ENCODE peak calls at places on chromosomes 3 and 15, in four cellular contexts. M is iris pigment epithelial cell, Z is HFF-Myc, S is posterior cingulate gyrus. Y is an unnamed sample.

GRCh38 chr3:62261121-62261520 is 112.2 kb downstream of the FEZF2 start:
- DNase-seq in M (no peak), Z (no peak), S (no peak), Y (no peak)

GRCh38 chr3:100033814-100034490 is 80.3 kb downstream of the FILIP1L start:
- DNase-seq in M (peak; percentile 91), Z (peak; percentile 59), S (no peak), Y (no peak)

GRCh38 chr3:98869391-98869790 is 32.1 kb downstream of the DCBLD2 start:
- DNase-seq in M (no peak), Z (no peak), S (no peak), Y (no peak)

GRCh38 chr3:101229681-101230080 is 90.7 kb downstream of the IMPG2 start:
- DNase-seq in M (no peak), Z (no peak), S (no peak), Y (no peak)

GRCh38 chr3:63927623-63928280 is 15.6 kb upstream of the SCAANT1 start:
- DNase-seq in M (no peak), Z (no peak), S (no peak), Y (no peak)

GRCh38 chr3:154932633-154933032 is 147.5 kb upstream of the MME start:
- DNase-seq in M (no peak), Z (no peak), S (no peak), Y (no peak)

GRCh38 chr3:155211940-155212339 is 81.5 kb downstream of the STRIT1 start:
- DNase-seq in M (no peak), Z (no peak), S (no peak), Y (no peak)

GRCh38 chr3:121654493-121655385 is 6.0 kb downstream of the HCLS1 start:
- DNase-seq in M (no peak), Z (no peak), S (no peak), Y (no peak)

GRCh38 chr3:42090973-42091731 is at the start of gene TRAK1:
- DNase-seq in M (peak; percentile 63), Z (no peak), S (no peak), Y (peak; percentile 85)

GRCh38 chr15:45128971-45129639 is 574 bp downstream of the DUOXA1 start:
- DNase-seq in M (no peak), Z (no peak), S (no peak), Y (no peak)

GRCh38 chr3:121545049-121545563 is 682 bp downstream of the POLQ start:
- DNase-seq in M (peak; percentile 21), Z (no peak), S (no peak), Y (no peak)

GRCh38 chr3:155745795-155746550 is 1.1 kb upstream of the PLCH1 start:
- DNase-seq in M (peak; percentile 14), Z (no peak), S (peak; percentile 37), Y (no peak)

Y was measured in hypothalamus.